ENCODE peak calls at places on chromosomes 12 and 14, in ten cellular contexts. One of them, this sample, is unnamed.

GRCh38 chr14:65637780-65638179 is 225.2 kb downstream of the FUT8 start:
- DNase-seq in pancreas: no peak
- DNase-seq in tibial artery: no peak
- DNase-seq in IMR-90: peak; percentile 1
- DNase-seq in NT2/D1: no peak
- DNase-seq in body of pancreas: no peak
- DNase-seq in A549: no peak
- DNase-seq in CD8-positive, alpha-beta T cell: peak; percentile 45
- DNase-seq in cardiac muscle cell: no peak
- DNase-seq in psoas muscle: no peak
- DNase-seq in this sample: no peak

GRCh38 chr12:56346663-56347062 is 8.0 kb downstream of the IL23A start:
- DNase-seq in IMR-90: no peak
- DNase-seq in pancreas: no peak
- DNase-seq in psoas muscle: no peak
- DNase-seq in cardiac muscle cell: no peak
- DNase-seq in NT2/D1: no peak
- DNase-seq in CD8-positive, alpha-beta T cell: peak; percentile 28
- DNase-seq in tibial artery: no peak
- DNase-seq in body of pancreas: no peak
- DNase-seq in A549: no peak
- DNase-seq in this sample: no peak

GRCh38 chr12:103470664-103471063 is 25.1 kb downstream of the C12orf42 start:
- DNase-seq in body of pancreas: no peak
- DNase-seq in tibial artery: no peak
- DNase-seq in cardiac muscle cell: no peak
- DNase-seq in IMR-90: no peak
- DNase-seq in psoas muscle: no peak
- DNase-seq in A549: no peak
- DNase-seq in CD8-positive, alpha-beta T cell: no peak
- DNase-seq in NT2/D1: no peak
- DNase-seq in pancreas: no peak
- DNase-seq in this sample: no peak

GRCh38 chr12:93415723-93416464 is 25.9 kb downstream of the UBE2N start:
- DNase-seq in A549: no peak
- DNase-seq in CD8-positive, alpha-beta T cell: no peak
- DNase-seq in pancreas: no peak
- DNase-seq in tibial artery: no peak
- DNase-seq in IMR-90: peak; percentile 77
- DNase-seq in body of pancreas: no peak
- DNase-seq in psoas muscle: no peak
- DNase-seq in NT2/D1: no peak
- DNase-seq in cardiac muscle cell: peak; percentile 47
- DNase-seq in this sample: no peak

GRCh38 chr12:57244306-57244696 is 6.7 kb downstream of the STAC3 start:
- DNase-seq in psoas muscle: no peak
- DNase-seq in tibial artery: peak; percentile 54
- DNase-seq in IMR-90: no peak
- DNase-seq in cardiac muscle cell: no peak
- DNase-seq in A549: no peak
- DNase-seq in body of pancreas: no peak
- DNase-seq in NT2/D1: no peak
- DNase-seq in CD8-positive, alpha-beta T cell: no peak
- DNase-seq in pancreas: no peak
- DNase-seq in this sample: no peak

GRCh38 chr14:101476931-101477553 is 84.3 kb upstream of the DIO3 start:
- DNase-seq in body of pancreas: peak; percentile 93
- DNase-seq in psoas muscle: no peak
- DNase-seq in pancreas: peak; percentile 93
- DNase-seq in tibial artery: peak; percentile 60
- DNase-seq in CD8-positive, alpha-beta T cell: no peak
- DNase-seq in NT2/D1: peak; percentile 42
- DNase-seq in A549: peak; percentile 88
- DNase-seq in IMR-90: no peak
- DNase-seq in cardiac muscle cell: peak; percentile 63
- DNase-seq in this sample: no peak

GRCh38 chr12:43104524-43104923 is 447.5 kb downstream of the ADAMTS20 start:
- DNase-seq in psoas muscle: no peak
- DNase-seq in pancreas: no peak
- DNase-seq in IMR-90: peak; percentile 64
- DNase-seq in cardiac muscle cell: peak; percentile 40
- DNase-seq in A549: no peak
- DNase-seq in CD8-positive, alpha-beta T cell: no peak
- DNase-seq in NT2/D1: no peak
- DNase-seq in tibial artery: no peak
- DNase-seq in body of pancreas: no peak
- DNase-seq in this sample: no peak

GRCh38 chr14:69170848-69171247 is 17.9 kb upstream of the DCAF5 start:
- DNase-seq in body of pancreas: no peak
- DNase-seq in A549: no peak
- DNase-seq in NT2/D1: no peak
- DNase-seq in psoas muscle: no peak
- DNase-seq in IMR-90: peak; percentile 17
- DNase-seq in tibial artery: no peak
- DNase-seq in pancreas: no peak
- DNase-seq in CD8-positive, alpha-beta T cell: no peak
- DNase-seq in cardiac muscle cell: no peak
- DNase-seq in this sample: no peak

GRCh38 chr12:20443792-20444191 is 75.5 kb downstream of the PDE3A start:
- DNase-seq in CD8-positive, alpha-beta T cell: no peak
- DNase-seq in body of pancreas: no peak
- DNase-seq in psoas muscle: no peak
- DNase-seq in NT2/D1: no peak
- DNase-seq in A549: no peak
- DNase-seq in tibial artery: no peak
- DNase-seq in cardiac muscle cell: no peak
- DNase-seq in pancreas: no peak
- DNase-seq in IMR-90: no peak
- DNase-seq in this sample: no peak

GRCh38 chr12:6824085-6824800 is 2.6 kb downstream of the GPR162 start:
- DNase-seq in NT2/D1: no peak
- DNase-seq in A549: no peak
- DNase-seq in CD8-positive, alpha-beta T cell: no peak
- DNase-seq in psoas muscle: no peak
- DNase-seq in cardiac muscle cell: no peak
- DNase-seq in tibial artery: no peak
- DNase-seq in body of pancreas: no peak
- DNase-seq in IMR-90: no peak
- DNase-seq in pancreas: no peak
- DNase-seq in this sample: no peak
- H3K4me1 ChIP-seq in NT2/D1: peaks cover 62% of the 10 kb centered on the region
- H3K4me1 ChIP-seq in A549: peaks cover 26% of the 10 kb centered on the region
- H3K4me1 ChIP-seq in CD8-positive, alpha-beta T cell: peaks cover 9% of the 10 kb centered on the region
- H3K4me1 ChIP-seq in psoas muscle: peaks cover 3% of the 10 kb centered on the region
- H3K4me1 ChIP-seq in cardiac muscle cell: peaks cover 29% of the 10 kb centered on the region
- H3K4me1 ChIP-seq in tibial artery: peaks cover 43% of the 10 kb centered on the region
- H3K4me1 ChIP-seq in body of pancreas: peaks cover 30% of the 10 kb centered on the region
- H3K4me1 ChIP-seq in IMR-90: peaks cover 18% of the 10 kb centered on the region
- H3K4me1 ChIP-seq in pancreas: peaks cover 4% of the 10 kb centered on the region
- H3K4me1 ChIP-seq in this sample: peaks cover 13% of the 10 kb centered on the region

GRCh38 chr12:120209851-120210250 is 8.9 kb upstream of the RPLP0 start:
- DNase-seq in body of pancreas: no peak
- DNase-seq in A549: no peak
- DNase-seq in tibial artery: no peak
- DNase-seq in cardiac muscle cell: no peak
- DNase-seq in CD8-positive, alpha-beta T cell: no peak
- DNase-seq in pancreas: no peak
- DNase-seq in IMR-90: no peak
- DNase-seq in psoas muscle: no peak
- DNase-seq in NT2/D1: no peak
- DNase-seq in this sample: no peak

GRCh38 chr12:120207227-120207626 is 6.3 kb upstream of the RPLP0 start:
- DNase-seq in CD8-positive, alpha-beta T cell: no peak
- DNase-seq in NT2/D1: no peak
- DNase-seq in tibial artery: no peak
- DNase-seq in pancreas: no peak
- DNase-seq in IMR-90: no peak
- DNase-seq in A549: no peak
- DNase-seq in psoas muscle: no peak
- DNase-seq in body of pancreas: no peak
- DNase-seq in cardiac muscle cell: no peak
- DNase-seq in this sample: no peak

GRCh38 chr12:120204171-120204570 is 3.3 kb upstream of the RPLP0 start:
- DNase-seq in tibial artery: no peak
- DNase-seq in psoas muscle: no peak
- DNase-seq in IMR-90: no peak
- DNase-seq in body of pancreas: no peak
- DNase-seq in NT2/D1: no peak
- DNase-seq in CD8-positive, alpha-beta T cell: no peak
- DNase-seq in pancreas: no peak
- DNase-seq in A549: no peak
- DNase-seq in cardiac muscle cell: no peak
- DNase-seq in this sample: no peak

GRCh38 chr12:120211243-120211903 is 10.5 kb upstream of the RPLP0 start:
- DNase-seq in cardiac muscle cell: no peak
- DNase-seq in NT2/D1: no peak
- DNase-seq in A549: no peak
- DNase-seq in tibial artery: no peak
- DNase-seq in IMR-90: no peak
- DNase-seq in pancreas: no peak
- DNase-seq in body of pancreas: no peak
- DNase-seq in psoas muscle: no peak
- DNase-seq in CD8-positive, alpha-beta T cell: no peak
- DNase-seq in this sample: no peak

DNA sequence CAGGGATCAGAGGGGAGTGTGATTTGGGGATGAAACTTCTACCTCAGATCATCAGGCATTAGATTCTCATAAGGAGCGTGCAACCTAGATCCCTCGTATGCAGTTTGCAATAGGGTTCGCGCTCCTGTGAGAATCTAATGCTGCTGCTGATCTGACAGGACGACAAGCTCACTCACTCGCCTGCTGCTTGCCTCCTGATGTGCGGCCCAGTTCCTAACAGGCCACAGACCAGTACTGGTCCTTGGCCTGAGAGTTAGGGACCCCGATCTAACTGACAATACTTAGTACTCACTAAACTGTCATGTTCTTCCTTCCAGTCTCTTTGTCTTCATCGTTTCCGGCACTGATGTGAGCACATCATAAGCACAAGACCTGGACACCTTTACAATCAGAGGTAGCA is 5.3 kb upstream of the RPLP0 start:
- DNase-seq in IMR-90: no peak
- DNase-seq in cardiac muscle cell: no peak
- DNase-seq in psoas muscle: no peak
- DNase-seq in A549: no peak
- DNase-seq in NT2/D1: no peak
- DNase-seq in body of pancreas: no peak
- DNase-seq in tibial artery: no peak
- DNase-seq in CD8-positive, alpha-beta T cell: no peak
- DNase-seq in pancreas: no peak
- DNase-seq in this sample: no peak
- H3K9me3 ChIP-seq in IMR-90: no peaks in the 10 kb centered on the region
- H3K9me3 ChIP-seq in cardiac muscle cell: no peaks in the 10 kb centered on the region
- H3K9me3 ChIP-seq in psoas muscle: no peaks in the 10 kb centered on the region
- H3K9me3 ChIP-seq in A549: no peaks in the 10 kb centered on the region
- H3K9me3 ChIP-seq in NT2/D1: no peaks in the 10 kb centered on the region
- H3K9me3 ChIP-seq in body of pancreas: no peaks in the 10 kb centered on the region
- H3K9me3 ChIP-seq in tibial artery: no peaks in the 10 kb centered on the region
- H3K9me3 ChIP-seq in CD8-positive, alpha-beta T cell: no peaks in the 10 kb centered on the region
- H3K9me3 ChIP-seq in pancreas: no peaks in the 10 kb centered on the region
- H3K9me3 ChIP-seq in this sample: no peaks in the 10 kb centered on the region

GRCh38 chr12:14188761-14189160 is 176.7 kb upstream of the ATF7IP start:
- DNase-seq in body of pancreas: no peak
- DNase-seq in pancreas: no peak
- DNase-seq in A549: no peak
- DNase-seq in psoas muscle: no peak
- DNase-seq in cardiac muscle cell: no peak
- DNase-seq in tibial artery: no peak
- DNase-seq in IMR-90: no peak
- DNase-seq in NT2/D1: no peak
- DNase-seq in CD8-positive, alpha-beta T cell: no peak
- DNase-seq in this sample: no peak
- H3K4me1 ChIP-seq in body of pancreas: peaks cover 6% of the 10 kb centered on the region
- H3K4me1 ChIP-seq in pancreas: no peaks in the 10 kb centered on the region
- H3K4me1 ChIP-seq in A549: no peaks in the 10 kb centered on the region
- H3K4me1 ChIP-seq in psoas muscle: no peaks in the 10 kb centered on the region
- H3K4me1 ChIP-seq in cardiac muscle cell: no peaks in the 10 kb centered on the region
- H3K4me1 ChIP-seq in tibial artery: no peaks in the 10 kb centered on the region
- H3K4me1 ChIP-seq in IMR-90: no peaks in the 10 kb centered on the region
- H3K4me1 ChIP-seq in NT2/D1: peaks cover 4% of the 10 kb centered on the region
- H3K4me1 ChIP-seq in CD8-positive, alpha-beta T cell: no peaks in the 10 kb centered on the region
- H3K4me1 ChIP-seq in this sample: no peaks in the 10 kb centered on the region

GRCh38 chr12:116628989-116629388 is 69.8 kb downstream of the MAP1LC3B2 start:
- DNase-seq in tibial artery: no peak
- DNase-seq in pancreas: no peak
- DNase-seq in body of pancreas: no peak
- DNase-seq in IMR-90: no peak
- DNase-seq in psoas muscle: no peak
- DNase-seq in NT2/D1: no peak
- DNase-seq in cardiac muscle cell: no peak
- DNase-seq in A549: no peak
- DNase-seq in CD8-positive, alpha-beta T cell: no peak
- DNase-seq in this sample: no peak
- H3K9me3 ChIP-seq in tibial artery: no peaks in the 10 kb centered on the region
- H3K9me3 ChIP-seq in pancreas: no peaks in the 10 kb centered on the region
- H3K9me3 ChIP-seq in body of pancreas: no peaks in the 10 kb centered on the region
- H3K9me3 ChIP-seq in IMR-90: no peaks in the 10 kb centered on the region
- H3K9me3 ChIP-seq in psoas muscle: no peaks in the 10 kb centered on the region
- H3K9me3 ChIP-seq in NT2/D1: no peaks in the 10 kb centered on the region
- H3K9me3 ChIP-seq in cardiac muscle cell: no peaks in the 10 kb centered on the region
- H3K9me3 ChIP-seq in A549: no peaks in the 10 kb centered on the region
- H3K9me3 ChIP-seq in CD8-positive, alpha-beta T cell: no peaks in the 10 kb centered on the region
- H3K9me3 ChIP-seq in this sample: no peaks in the 10 kb centered on the region

GRCh38 chr12:124866195-124866882 is 2.7 kb upstream of the SCARB1 start:
- DNase-seq in cardiac muscle cell: no peak
- DNase-seq in tibial artery: no peak
- DNase-seq in A549: no peak
- DNase-seq in psoas muscle: no peak
- DNase-seq in IMR-90: no peak
- DNase-seq in NT2/D1: no peak
- DNase-seq in body of pancreas: no peak
- DNase-seq in CD8-positive, alpha-beta T cell: no peak
- DNase-seq in pancreas: no peak
- DNase-seq in this sample: no peak
- H3K4me1 ChIP-seq in cardiac muscle cell: no peaks in the 10 kb centered on the region
- H3K4me1 ChIP-seq in tibial artery: peaks cover 19% of the 10 kb centered on the region
- H3K4me1 ChIP-seq in A549: peaks cover 31% of the 10 kb centered on the region
- H3K4me1 ChIP-seq in psoas muscle: no peaks in the 10 kb centered on the region
- H3K4me1 ChIP-seq in IMR-90: peaks cover 6% of the 10 kb centered on the region
- H3K4me1 ChIP-seq in NT2/D1: peaks cover 16% of the 10 kb centered on the region
- H3K4me1 ChIP-seq in body of pancreas: peaks cover 19% of the 10 kb centered on the region
- H3K4me1 ChIP-seq in CD8-positive, alpha-beta T cell: peaks cover 15% of the 10 kb centered on the region
- H3K4me1 ChIP-seq in pancreas: no peaks in the 10 kb centered on the region
- H3K4me1 ChIP-seq in this sample: no peaks in the 10 kb centered on the region

This sample was measured in CD8-positive, alpha-beta memory T cell.